ENCODE peak calls at places on chromosomes 16 and 17, in five cellular contexts. One of them, this sample, is unnamed.

GRCh38 chr17:27502526-27503324 is 46.5 kb downstream of the KSR1 start:
- DNase-seq in thyroid gland: peak
- DNase-seq in neural crest cell: no peak
- DNase-seq in AG04449: peak
- DNase-seq in MM.1S: no peak
- DNase-seq in this sample: no peak

GRCh38 chr16:82924075-82924854 is 297.5 kb downstream of the CDH13 start:
- DNase-seq in thyroid gland: no peak
- DNase-seq in AG04449: no peak
- DNase-seq in neural crest cell: no peak
- DNase-seq in MM.1S: peak
- DNase-seq in this sample: no peak

GRCh38 chr16:79874391-79874790 is 273.9 kb upstream of the MAF start:
- DNase-seq in thyroid gland: peak
- DNase-seq in AG04449: no peak
- DNase-seq in MM.1S: no peak
- DNase-seq in neural crest cell: no peak
- DNase-seq in this sample: no peak

GRCh38 chr17:39193346-39193745 is 4.1 kb downstream of the CACNB1 start:
- DNase-seq in AG04449: no peak
- DNase-seq in neural crest cell: no peak
- DNase-seq in thyroid gland: no peak
- DNase-seq in MM.1S: no peak
- DNase-seq in this sample: no peak

GRCh38 chr16:61681673-61682072 is 354.6 kb downstream of the CDH8 start:
- DNase-seq in neural crest cell: no peak
- DNase-seq in thyroid gland: no peak
- DNase-seq in MM.1S: no peak
- DNase-seq in AG04449: no peak
- DNase-seq in this sample: no peak

GRCh38 chr17:32258383-32259121 is 7.1 kb upstream of the RHBDL3 start:
- DNase-seq in AG04449: no peak
- DNase-seq in MM.1S: no peak
- DNase-seq in thyroid gland: no peak
- DNase-seq in neural crest cell: no peak
- DNase-seq in this sample: no peak

GRCh38 chr16:15502041-15502725 is 67.8 kb downstream of the BMERB1 start:
- DNase-seq in thyroid gland: no peak
- DNase-seq in MM.1S: no peak
- DNase-seq in neural crest cell: no peak
- DNase-seq in AG04449: peak
- DNase-seq in this sample: no peak

GRCh38 chr16:31698901-31699300 is 171.2 kb downstream of the AHSP start:
- DNase-seq in thyroid gland: no peak
- DNase-seq in AG04449: no peak
- DNase-seq in neural crest cell: no peak
- DNase-seq in MM.1S: no peak
- DNase-seq in this sample: no peak

DNA sequence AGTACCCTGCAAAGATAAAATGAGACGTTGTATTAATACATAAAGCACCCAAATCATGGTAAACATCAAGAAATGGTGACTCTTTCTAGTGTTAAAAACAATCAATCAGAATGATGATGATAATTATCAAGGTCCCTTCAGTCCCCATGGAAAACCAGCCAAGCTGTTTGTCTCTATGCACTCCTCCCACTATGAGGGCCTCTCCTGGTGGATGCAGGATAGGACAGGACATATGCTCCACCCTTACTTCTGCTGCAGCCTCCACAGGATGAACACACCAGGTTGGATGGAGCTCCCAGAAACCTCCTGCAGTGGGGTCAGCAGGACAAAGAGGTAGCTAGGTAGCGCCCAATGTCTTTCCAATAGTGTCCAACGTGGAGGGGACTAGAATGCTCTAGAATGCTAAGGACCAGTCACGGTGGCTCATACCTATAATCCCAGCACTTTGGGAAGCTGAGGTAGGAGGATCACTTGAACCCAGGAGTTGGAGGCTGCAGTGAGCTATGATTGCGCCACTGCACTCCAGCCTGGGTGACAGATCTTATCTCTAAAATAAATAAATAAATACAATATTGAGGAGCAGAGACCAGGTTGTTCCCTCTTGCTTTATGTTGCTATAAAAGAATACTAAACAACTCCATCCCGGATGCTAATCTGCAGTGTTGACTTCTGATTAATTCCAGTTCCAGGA is 9.9 kb upstream of the KDM8 start:
- DNase-seq in thyroid gland: no peak
- DNase-seq in MM.1S: no peak
- DNase-seq in neural crest cell: no peak
- DNase-seq in AG04449: no peak
- DNase-seq in this sample: no peak
- TF ChIP-seq CTCF in thyroid gland: no peak
- TF ChIP-seq CTCF in MM.1S: no peak
- TF ChIP-seq CTCF in neural crest cell: no peak
- TF ChIP-seq CTCF in AG04449: no peak
- TF ChIP-seq CTCF in this sample: no peak

GRCh38 chr17:9676084-9676483 is 30.8 kb downstream of the USP43 start:
- DNase-seq in neural crest cell: no peak
- DNase-seq in AG04449: no peak
- DNase-seq in MM.1S: no peak
- DNase-seq in thyroid gland: no peak
- DNase-seq in this sample: no peak
- TF ChIP-seq CTCF in neural crest cell: peak
- TF ChIP-seq CTCF in AG04449: no peak
- TF ChIP-seq CTCF in MM.1S: no peak
- TF ChIP-seq CTCF in thyroid gland: peak
- TF ChIP-seq CTCF in this sample: no peak

DNA sequence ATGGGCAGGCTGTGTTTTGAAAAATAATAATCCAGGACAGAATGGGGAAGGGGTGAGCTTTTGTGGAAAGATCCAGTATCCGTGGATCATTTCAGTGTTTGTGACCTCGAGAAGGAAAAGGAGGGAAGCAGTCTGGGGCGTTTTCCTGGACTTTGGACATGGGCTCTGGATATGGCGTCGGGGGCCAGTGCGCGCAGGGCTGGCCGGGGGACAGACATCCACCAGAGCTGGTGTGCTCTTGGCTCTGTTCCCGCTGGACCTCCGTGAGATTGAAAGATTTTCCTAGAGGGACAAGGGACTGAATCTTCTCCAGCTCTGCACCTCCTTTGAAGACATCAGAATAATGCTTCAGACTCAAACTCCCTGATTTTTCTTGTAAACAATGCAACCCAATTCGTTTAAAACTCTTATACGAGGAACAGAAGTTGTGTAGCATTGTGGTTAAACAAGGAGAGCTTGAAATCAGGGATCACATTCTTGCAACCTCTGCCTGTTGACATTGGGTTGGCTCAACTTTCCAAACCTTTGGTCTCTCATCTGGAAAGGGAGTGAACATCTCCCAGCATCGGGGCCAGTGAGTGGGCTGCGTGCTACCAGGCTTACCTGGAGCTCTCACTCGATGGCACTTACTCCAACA is 75.9 kb downstream of the C16orf95 start:
- DNase-seq in thyroid gland: no peak
- DNase-seq in AG04449: no peak
- DNase-seq in neural crest cell: no peak
- DNase-seq in MM.1S: no peak
- DNase-seq in this sample: no peak
- TF ChIP-seq CTCF in thyroid gland: no peak
- TF ChIP-seq CTCF in AG04449: no peak
- TF ChIP-seq CTCF in neural crest cell: no peak
- TF ChIP-seq CTCF in MM.1S: no peak
- TF ChIP-seq CTCF in this sample: no peak

DNA sequence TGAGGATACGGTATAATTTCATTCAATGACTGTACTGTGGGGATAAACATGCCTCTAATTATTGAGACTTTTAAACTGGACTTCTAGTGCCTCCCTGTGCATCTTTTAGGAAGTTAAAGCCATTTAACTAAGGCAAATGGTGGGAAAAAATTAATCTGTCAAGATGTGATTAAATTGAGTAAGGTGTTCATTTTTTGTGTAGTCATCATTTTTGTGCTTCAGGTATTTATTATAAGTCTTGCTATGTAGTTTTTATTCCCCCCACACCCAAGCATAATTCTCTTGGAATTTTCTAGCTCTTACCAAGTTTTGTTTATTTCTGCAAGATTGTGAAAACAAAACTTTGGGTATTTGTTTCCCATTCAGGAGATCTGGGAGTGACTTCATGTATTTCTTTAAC is 10.2 kb downstream of the TAF15 start:
- DNase-seq in MM.1S: no peak
- DNase-seq in neural crest cell: no peak
- DNase-seq in thyroid gland: no peak
- DNase-seq in AG04449: no peak
- DNase-seq in this sample: no peak
- TF ChIP-seq CTCF in MM.1S: no peak
- TF ChIP-seq CTCF in neural crest cell: no peak
- TF ChIP-seq CTCF in thyroid gland: no peak
- TF ChIP-seq CTCF in AG04449: no peak
- TF ChIP-seq CTCF in this sample: no peak